ENCODE peak calls at places on chromosomes 13 and 19, in six cellular contexts. J, D, I, L, M and K are unnamed samples.

GRCh38 chr19:46022431-46023310 is at the start of gene PGLYRP1:
- DNase-seq in J (peak), D (no peak), I (no peak), L (no peak), M (no peak), K (peak)

GRCh38 chr13:23321534-23322241 is 111.8 kb downstream of the SACS start:
- DNase-seq in J (peak), D (no peak), I (no peak), L (no peak), M (peak), K (no peak)

GRCh38 chr19:14433454-14434156 is 499 bp downstream of the PKN1 start:
- DNase-seq in J (peak), D (no peak), I (peak), L (peak), M (no peak), K (no peak)

GRCh38 chr19:28940751-28941500 is 272.0 kb downstream of the UQCRFS1 start:
- DNase-seq in J (no peak), D (no peak), I (no peak), L (no peak), M (peak), K (no peak)

GRCh38 chr19:29491995-29492577 is 33.7 kb upstream of the VSTM2B start:
- DNase-seq in J (no peak), D (no peak), I (no peak), L (peak), M (no peak), K (peak)

GRCh38 chr19:15216363-15216762 is 15.6 kb upstream of the NOTCH3 start:
- DNase-seq in J (no peak), D (no peak), I (no peak), L (no peak), M (no peak), K (no peak)

GRCh38 chr13:30107536-30108136 is 199.7 kb downstream of the KATNAL1 start:
- DNase-seq in J (no peak), D (no peak), I (no peak), L (peak), M (no peak), K (peak)

GRCh38 chr13:49874430-49874829 is 61.7 kb downstream of the SPRYD7 start:
- DNase-seq in J (no peak), D (no peak), I (no peak), L (no peak), M (no peak), K (no peak)

GRCh38 chr13:65966991-65967451 is 1263.1 kb downstream of the PCDH9 start:
- DNase-seq in J (no peak), D (no peak), I (peak), L (no peak), M (no peak), K (no peak)

GRCh38 chr13:108270442-108270841 is 924 bp downstream of the TNFSF13B start:
- DNase-seq in J (no peak), D (no peak), I (peak), L (no peak), M (no peak), K (no peak)

GRCh38 chr13:31048521-31048920 is 113.2 kb downstream of the HSPH1 start:
- DNase-seq in J (no peak), D (no peak), I (no peak), L (no peak), M (no peak), K (no peak)

GRCh38 chr13:112874751-112875300 is 94.2 kb upstream of the MCF2L start:
- DNase-seq in J (no peak), D (no peak), I (no peak), L (no peak), M (no peak), K (no peak)

GRCh38 chr19:32351807-32352630 is 6.6 kb downstream of the ZNF507 start:
- DNase-seq in J (no peak), D (no peak), I (no peak), L (no peak), M (no peak), K (no peak)

GRCh38 chr13:47109028-47109427 is 212.2 kb upstream of the HTR2A start:
- DNase-seq in J (no peak), D (no peak), I (no peak), L (no peak), M (no peak), K (no peak)

GRCh38 chr19:13029893-13030292 is 34.6 kb downstream of the NFIX start:
- DNase-seq in J (no peak), D (no peak), I (peak), L (no peak), M (no peak), K (no peak)

GRCh38 chr13:91078093-91078679 is 269.3 kb upstream of the MIR17HG start:
- DNase-seq in J (no peak), D (no peak), I (peak), L (no peak), M (no peak), K (no peak)

GRCh38 chr19:15307169-15307568 is 25.2 kb downstream of the BRD4 start:
- DNase-seq in J (no peak), D (no peak), I (no peak), L (no peak), M (no peak), K (no peak)

GRCh38 chr19:15321739-15322138 is 10.6 kb downstream of the BRD4 start:
- DNase-seq in J (no peak), D (no peak), I (no peak), L (no peak), M (no peak), K (no peak)

GRCh38 chr19:6232567-6232966 is 47.2 kb downstream of the MLLT1 start:
- DNase-seq in J (no peak), D (no peak), I (no peak), L (no peak), M (peak), K (no peak)

GRCh38 chr13:112626124-112626523 is 38.2 kb upstream of the TUBGCP3 start:
- DNase-seq in J (no peak), D (no peak), I (no peak), L (peak), M (no peak), K (peak)

GRCh38 chr13:64083396-64083795 is 2667.7 kb upstream of the PCDH20 start:
- DNase-seq in J (no peak), D (no peak), I (no peak), L (no peak), M (no peak), K (no peak)

GRCh38 chr13:29681859-29682258 is 86.4 kb upstream of the SLC7A1 start:
- DNase-seq in J (no peak), D (no peak), I (no peak), L (no peak), M (no peak), K (no peak)